ENCODE peak calls at places on chromosomes 2 and 18, in ten cellular contexts. T, Q, C, U, Y, K, G, X, N and J are unnamed samples.

GRCh38 chr2:133090358-133090757 is 420.4 kb upstream of the LYPD1 start:
- DNase-seq in T (no peak), Q (no peak), C (no peak), U (no peak), Y (no peak), K (no peak), G (no peak), X (no peak), N (no peak), J (no peak)

GRCh38 chr2:98118161-98118560 is 31.2 kb downstream of the VWA3B start:
- DNase-seq in T (no peak), Q (no peak), C (no peak), U (no peak), Y (no peak), K (no peak), G (no peak), X (no peak), N (no peak), J (no peak)

GRCh38 chr2:39437522-39438296 is 624 bp upstream of the MAP4K3 start:
- DNase-seq in T (peak), Q (peak), C (peak), U (peak), Y (peak), K (peak), G (peak), X (peak), N (peak), J (no peak)

GRCh38 chr2:86790828-86791561 is at the start of gene CD8A:
- DNase-seq in T (no peak), Q (peak), C (no peak), U (no peak), Y (peak), K (no peak), G (no peak), X (peak), N (no peak), J (no peak)

GRCh38 chr2:222919841-222920609 is 59.2 kb downstream of the ACSL3 start:
- DNase-seq in T (no peak), Q (no peak), C (no peak), U (no peak), Y (no peak), K (peak), G (no peak), X (no peak), N (no peak), J (no peak)

GRCh38 chr18:7980136-7980535 is 413.0 kb downstream of the PTPRM start:
- DNase-seq in T (no peak), Q (peak), C (no peak), U (no peak), Y (peak), K (no peak), G (no peak), X (peak), N (no peak), J (no peak)

GRCh38 chr2:218812861-218813260 is 18.7 kb downstream of the PRKAG3 start:
- DNase-seq in T (no peak), Q (no peak), C (no peak), U (no peak), Y (no peak), K (no peak), G (no peak), X (no peak), N (no peak), J (no peak)

GRCh38 chr18:49876536-49876935 is 63.2 kb upstream of the ACAA2 start:
- DNase-seq in T (no peak), Q (no peak), C (no peak), U (no peak), Y (no peak), K (no peak), G (no peak), X (no peak), N (no peak), J (no peak)

GRCh38 chr2:202307690-202308089 is 42.1 kb downstream of the NOP58 start:
- DNase-seq in T (no peak), Q (no peak), C (no peak), U (no peak), Y (peak), K (no peak), G (no peak), X (no peak), N (no peak), J (no peak)

GRCh38 chr2:40218679-40219078 is 233.2 kb downstream of the SLC8A1 start:
- DNase-seq in T (no peak), Q (no peak), C (peak), U (peak), Y (no peak), K (no peak), G (peak), X (no peak), N (peak), J (no peak)

GRCh38 chr2:183035298-183035953 is 2.8 kb downstream of the NCKAP1 start:
- DNase-seq in T (no peak), Q (no peak), C (no peak), U (no peak), Y (no peak), K (peak), G (no peak), X (no peak), N (no peak), J (no peak)

GRCh38 chr2:27552941-27553340 is 29.9 kb upstream of the ZNF512 start:
- DNase-seq in T (no peak), Q (no peak), C (no peak), U (no peak), Y (no peak), K (peak), G (no peak), X (no peak), N (no peak), J (no peak)

GRCh38 chr18:69580107-69580506 is 179.4 kb downstream of the DOK6 start:
- DNase-seq in T (no peak), Q (peak), C (no peak), U (no peak), Y (peak), K (no peak), G (no peak), X (no peak), N (no peak), J (no peak)
- TF ChIP-seq CTCF in T (no peak), Q (no peak), C (no peak), U (no peak), Y (no peak), K (no peak), G (no peak), X (no peak), N (no peak), J (no peak)

GRCh38 chr2:159516241-159516758 is 100.0 kb downstream of the BAZ2B start:
- DNase-seq in T (no peak), Q (peak), C (peak), U (no peak), Y (peak), K (peak), G (no peak), X (peak), N (no peak), J (no peak)
- TF ChIP-seq CTCF in T (no peak), Q (no peak), C (no peak), U (no peak), Y (no peak), K (no peak), G (no peak), X (no peak), N (no peak), J (no peak)

GRCh38 chr2:134782792-134783191 is 55.6 kb upstream of the ACMSD start:
- DNase-seq in T (no peak), Q (no peak), C (no peak), U (no peak), Y (no peak), K (peak), G (no peak), X (peak), N (no peak), J (no peak)
- TF ChIP-seq CTCF in T (no peak), Q (peak), C (peak), U (peak), Y (no peak), K (peak), G (peak), X (peak), N (peak), J (no peak)

GRCh38 chr2:128636802-128637147 is 318.1 kb upstream of the HS6ST1 start:
- DNase-seq in T (no peak), Q (no peak), C (no peak), U (no peak), Y (no peak), K (no peak), G (no peak), X (no peak), N (no peak), J (no peak)
- TF ChIP-seq CTCF in T (no peak), Q (no peak), C (no peak), U (no peak), Y (no peak), K (no peak), G (no peak), X (no peak), N (no peak), J (no peak)

GRCh38 chr2:142315353-142315752 is 184.5 kb upstream of the LRP1B start:
- DNase-seq in T (no peak), Q (no peak), C (no peak), U (no peak), Y (no peak), K (no peak), G (no peak), X (no peak), N (no peak), J (no peak)
- TF ChIP-seq CTCF in T (no peak), Q (no peak), C (no peak), U (no peak), Y (no peak), K (no peak), G (no peak), X (no peak), N (no peak), J (no peak)

GRCh38 chr2:187593697-187594096 is 39.5 kb upstream of the TFPI start:
- DNase-seq in T (no peak), Q (no peak), C (no peak), U (no peak), Y (no peak), K (no peak), G (no peak), X (no peak), N (no peak), J (no peak)

GRCh38 chr2:187593098-187593497 is 38.9 kb upstream of the TFPI start:
- DNase-seq in T (no peak), Q (no peak), C (no peak), U (no peak), Y (no peak), K (no peak), G (no peak), X (no peak), N (no peak), J (no peak)

GRCh38 chr2:187590175-187590574 is 35.9 kb upstream of the TFPI start:
- DNase-seq in T (no peak), Q (no peak), C (no peak), U (no peak), Y (no peak), K (no peak), G (no peak), X (no peak), N (no peak), J (no peak)

GRCh38 chr2:187594801-187595200 is 40.6 kb upstream of the TFPI start:
- DNase-seq in T (no peak), Q (no peak), C (no peak), U (no peak), Y (no peak), K (no peak), G (no peak), X (no peak), N (no peak), J (no peak)
- TF ChIP-seq CTCF in T (no peak), Q (no peak), C (no peak), U (peak), Y (no peak), K (peak), G (no peak), X (no peak), N (no peak), J (no peak)

GRCh38 chr2:153575171-153575853 is 96.8 kb upstream of the RPRM start:
- DNase-seq in T (no peak), Q (no peak), C (no peak), U (no peak), Y (peak), K (no peak), G (no peak), X (no peak), N (no peak), J (no peak)
- TF ChIP-seq CTCF in T (peak), Q (no peak), C (no peak), U (no peak), Y (no peak), K (no peak), G (no peak), X (peak), N (no peak), J (no peak)

GRCh38 chr2:166382448-166382847 is 6.7 kb upstream of the SCN9A start:
- DNase-seq in T (no peak), Q (no peak), C (no peak), U (no peak), Y (no peak), K (no peak), G (no peak), X (no peak), N (no peak), J (no peak)

GRCh38 chr2:166385313-166385712 is 9.6 kb upstream of the SCN9A start:
- DNase-seq in T (no peak), Q (no peak), C (no peak), U (no peak), Y (no peak), K (no peak), G (no peak), X (no peak), N (no peak), J (no peak)

GRCh38 chr2:166380615-166381014 is 4.9 kb upstream of the SCN9A start:
- DNase-seq in T (no peak), Q (no peak), C (no peak), U (no peak), Y (no peak), K (no peak), G (no peak), X (no peak), N (no peak), J (no peak)

GRCh38 chr2:166388488-166389070 is 12.8 kb upstream of the SCN9A start:
- DNase-seq in T (no peak), Q (no peak), C (no peak), U (no peak), Y (no peak), K (no peak), G (no peak), X (no peak), N (no peak), J (no peak)

GRCh38 chr2:166384774-166385173 is 9.0 kb upstream of the SCN9A start:
- DNase-seq in T (no peak), Q (no peak), C (no peak), U (no peak), Y (peak), K (no peak), G (no peak), X (peak), N (no peak), J (no peak)
- TF ChIP-seq CTCF in T (peak), Q (peak), C (peak), U (peak), Y (peak), K (peak), G (peak), X (peak), N (peak), J (no peak)